ENCODE peak calls at places on chromosomes 5 and 9, in eight cellular contexts. O is heart right ventricle; V is HCT116; R is GM12878; Y is naive thymus-derived CD4-positive, alpha-beta T cell; W is mesendoderm; J is breast epithelium; C is NT2/D1. X is an unnamed sample. For H3K27me3, the result is how much of the 10 kb centered on the place peaks cover.

GRCh38 chr9:127910613-127911205 is 6.1 kb downstream of the ST6GALNAC4 start:
- DNase-seq in O (no peak), V (no peak), R (no peak), Y (no peak), W (peak), J (no peak), C (no peak), X (no peak)

GRCh38 chr5:158751961-158752655 is 347.6 kb downstream of the EBF1 start:
- DNase-seq in O (no peak), V (no peak), R (peak), Y (no peak), W (no peak), J (no peak), C (no peak), X (no peak)

GRCh38 chr5:77893225-77893860 is 117.2 kb upstream of the TBCA start:
- DNase-seq in O (no peak), V (peak), R (no peak), Y (no peak), W (peak), J (no peak), C (no peak), X (no peak)

GRCh38 chr9:136972743-136973142 is 4.6 kb upstream of the PTGDS start:
- DNase-seq in O (peak), V (no peak), R (no peak), Y (no peak), W (no peak), J (no peak), C (no peak), X (no peak)

GRCh38 chr5:169706758-169707450 is 69.8 kb downstream of the DOCK2 start:
- DNase-seq in O (no peak), V (no peak), R (no peak), Y (no peak), W (peak), J (no peak), C (no peak), X (no peak)

GRCh38 chr9:87445646-87446045 is 52.0 kb upstream of the DAPK1 start:
- DNase-seq in O (no peak), V (peak), R (peak), Y (peak), W (peak), J (no peak), C (peak), X (peak)

GRCh38 chr5:148788636-148789035 is 37.8 kb upstream of the ADRB2 start:
- DNase-seq in O (no peak), V (no peak), R (no peak), Y (no peak), W (peak), J (no peak), C (no peak), X (no peak)

GRCh38 chr9:127935765-127936221 is 1.9 kb downstream of the DPM2 start:
- DNase-seq in O (peak), V (no peak), R (no peak), Y (no peak), W (no peak), J (no peak), C (no peak), X (no peak)

GRCh38 chr5:95241635-95242034 is 43.3 kb downstream of the MCTP1 start:
- DNase-seq in O (no peak), V (no peak), R (peak), Y (no peak), W (no peak), J (no peak), C (no peak), X (no peak)

GRCh38 chr5:159135896-159136531 is 36.3 kb upstream of the EBF1 start:
- DNase-seq in O (no peak), V (no peak), R (no peak), Y (no peak), W (peak), J (no peak), C (no peak), X (no peak)

GRCh38 chr5:37722236-37723146 is 117.3 kb downstream of the GDNF start:
- DNase-seq in O (no peak), V (peak), R (peak), Y (no peak), W (peak), J (no peak), C (no peak), X (no peak)

GRCh38 chr9:70601000-70601929 is 186.8 kb upstream of the KLF9 start:
- DNase-seq in O (peak), V (no peak), R (no peak), Y (no peak), W (no peak), J (peak), C (no peak), X (peak)

GRCh38 chr5:936149-937144 is 43.8 kb downstream of the TRIP13 start:
- DNase-seq in O (no peak), V (no peak), R (no peak), Y (no peak), W (no peak), J (no peak), C (no peak), X (peak)

GRCh38 chr9:136582977-136583735 is 37.3 kb upstream of the NOTCH1 start:
- DNase-seq in O (peak), V (no peak), R (no peak), Y (no peak), W (no peak), J (no peak), C (no peak), X (no peak)

GRCh38 chr9:68763104-68763503 is 58.1 kb downstream of the PIP5K1B start:
- DNase-seq in O (no peak), V (no peak), R (no peak), Y (no peak), W (no peak), J (no peak), C (no peak), X (no peak)

GRCh38 chr9:137724114-137724445 is 105.3 kb downstream of the EHMT1 start:
- DNase-seq in O (no peak), V (no peak), R (no peak), Y (no peak), W (peak), J (no peak), C (peak), X (no peak)

GRCh38 chr5:34886718-34887117 is 28.6 kb downstream of the RAD1 start:
- DNase-seq in O (no peak), V (no peak), R (no peak), Y (no peak), W (no peak), J (no peak), C (no peak), X (no peak)

GRCh38 chr9:116817762-116818161 is 130.7 kb downstream of the TRIM32 start:
- DNase-seq in O (no peak), V (no peak), R (no peak), Y (no peak), W (no peak), J (no peak), C (no peak), X (no peak)

GRCh38 chr9:136011703-136012496 is 50.7 kb upstream of the UBAC1 start:
- DNase-seq in O (peak), V (no peak), R (no peak), Y (no peak), W (no peak), J (no peak), C (no peak), X (peak)

GRCh38 chr5:149358294-149358651 is 427 bp downstream of the PCYOX1L start:
- DNase-seq in O (peak), V (no peak), R (no peak), Y (no peak), W (no peak), J (no peak), C (no peak), X (peak)

GRCh38 chr5:156971415-156971814 is 8.4 kb upstream of the TIMD4 start:
- DNase-seq in O (no peak), V (no peak), R (no peak), Y (no peak), W (no peak), J (no peak), C (no peak), X (no peak)

GRCh38 chr5:72846483-72846882 is 30.0 kb downstream of the TNPO1 start:
- DNase-seq in O (no peak), V (no peak), R (no peak), Y (no peak), W (no peak), J (no peak), C (no peak), X (no peak)

GRCh38 chr9:91954841-91955471 is 4.9 kb upstream of the ROR2 start:
- DNase-seq in O (no peak), V (peak), R (no peak), Y (no peak), W (peak), J (no peak), C (no peak), X (peak)

GRCh38 chr9:14303526-14303925 is 10.4 kb downstream of the NFIB start:
- DNase-seq in O (no peak), V (no peak), R (no peak), Y (no peak), W (no peak), J (no peak), C (no peak), X (no peak)

GRCh38 chr9:95030920-95031662 is 286.4 kb downstream of the FANCC start:
- DNase-seq in O (no peak), V (no peak), R (no peak), Y (no peak), W (no peak), J (no peak), C (no peak), X (no peak)

GRCh38 chr9:108859459-108860114 is 2.5 kb upstream of the ACTL7A start:
- DNase-seq in O (no peak), V (no peak), R (peak), Y (no peak), W (no peak), J (no peak), C (no peak), X (no peak)

GRCh38 chr5:109038209-109038840 is 290.6 kb downstream of the FER start:
- DNase-seq in O (no peak), V (no peak), R (no peak), Y (no peak), W (no peak), J (no peak), C (no peak), X (no peak)

GRCh38 chr5:73126381-73126780 is 6.0 kb downstream of the TMEM171 start:
- DNase-seq in O (no peak), V (no peak), R (no peak), Y (no peak), W (no peak), J (no peak), C (no peak), X (peak)

GRCh38 chr5:171323806-171324632 is 15.0 kb downstream of the TLX3 start:
- DNase-seq in O (no peak), V (no peak), R (no peak), Y (no peak), W (no peak), J (no peak), C (no peak), X (peak)
- H3K27me3 ChIP-seq in O (half or more), V (under half), R (under half), Y (under half), W (under half), J (under half), C (under half), X (under half)

DNA sequence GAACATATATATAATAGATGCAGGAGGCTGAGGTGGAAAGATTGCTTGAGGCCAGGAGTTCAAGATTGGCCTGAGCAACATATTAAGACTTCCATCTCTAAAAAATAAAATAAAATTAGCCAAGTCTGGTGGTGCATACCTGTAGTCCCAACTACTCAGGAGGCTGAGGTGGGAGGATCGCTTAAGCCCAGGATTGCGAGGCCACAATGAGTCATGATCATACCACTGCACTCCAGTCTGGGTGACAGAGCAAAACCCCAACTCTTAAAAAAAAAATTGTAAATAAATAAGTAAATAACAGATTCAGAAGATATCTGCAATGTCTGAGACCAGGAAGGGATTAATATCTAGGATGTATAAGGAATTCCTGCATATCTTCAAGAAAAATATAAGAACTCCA is 19.4 kb downstream of the B4GALT1 start:
- DNase-seq in O (no peak), V (no peak), R (no peak), Y (no peak), W (no peak), J (no peak), C (no peak), X (no peak)
- H3K4me3 ChIP-seq in O (no peak), V (no peak), R (no peak), Y (no peak), W (no peak), J (no peak), C (no peak), X (no peak)

GRCh38 chr5:93593476-93594060 is 10.5 kb downstream of the NR2F1 start:
- DNase-seq in O (no peak), V (no peak), R (no peak), Y (no peak), W (no peak), J (no peak), C (no peak), X (no peak)
- H3K27me3 ChIP-seq in O (half or more), V (under half), R (under half), Y (half or more), W (half or more), J (under half), C (half or more), X (under half)

GRCh38 chr9:35558185-35558584 is 46.9 kb upstream of the TESK1 start:
- DNase-seq in O (no peak), V (no peak), R (no peak), Y (no peak), W (no peak), J (no peak), C (no peak), X (no peak)

GRCh38 chr9:35559792-35560530 is 45.1 kb upstream of the TESK1 start:
- DNase-seq in O (no peak), V (no peak), R (no peak), Y (no peak), W (no peak), J (no peak), C (no peak), X (no peak)

GRCh38 chr9:35561468-35562261 is 43.4 kb upstream of the TESK1 start:
- DNase-seq in O (no peak), V (no peak), R (no peak), Y (no peak), W (no peak), J (no peak), C (no peak), X (no peak)

GRCh38 chr9:35562895-35563746 is 41.9 kb upstream of the TESK1 start:
- DNase-seq in O (no peak), V (no peak), R (no peak), Y (no peak), W (no peak), J (no peak), C (no peak), X (no peak)

DNA sequence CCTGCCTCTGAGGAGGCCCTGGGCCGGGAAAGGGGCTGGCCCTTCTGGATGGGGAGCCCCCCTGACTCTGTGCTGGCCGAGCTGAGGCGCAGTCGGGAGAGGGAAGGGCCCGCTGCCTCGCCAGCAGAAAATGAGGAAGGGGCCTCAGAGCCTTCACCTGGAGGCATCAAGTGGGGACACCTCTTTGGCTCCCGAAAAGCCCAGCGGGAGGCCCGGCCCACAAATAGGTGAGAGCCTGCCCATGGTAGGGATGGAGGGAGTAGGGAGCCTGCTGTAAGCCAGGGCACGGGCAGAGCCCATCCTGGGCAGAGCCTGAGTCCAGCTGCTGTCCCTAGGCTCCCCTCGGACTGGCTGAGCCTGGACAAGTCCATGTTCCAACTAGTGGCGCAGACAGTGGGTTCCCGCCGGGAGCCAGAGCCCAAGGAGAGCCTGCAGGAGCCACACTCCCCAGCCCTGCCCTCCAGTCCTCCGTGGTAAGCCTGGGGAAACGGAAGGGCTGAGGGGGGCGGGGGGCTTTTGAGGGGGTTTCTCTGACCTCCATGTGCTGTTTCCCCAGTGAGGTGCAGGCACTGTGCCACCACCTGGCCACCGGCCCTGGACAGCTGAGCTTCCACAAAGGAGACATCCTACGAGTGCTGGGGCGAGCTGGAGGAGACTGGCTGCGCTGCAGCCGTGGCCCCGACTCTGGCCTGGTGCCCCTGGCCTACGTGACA is 44.3 kb upstream of the TESK1 start:
- DNase-seq in O (no peak), V (no peak), R (no peak), Y (no peak), W (no peak), J (no peak), C (no peak), X (no peak)
- H3K4me3 ChIP-seq in O (no peak), V (no peak), R (no peak), Y (no peak), W (no peak), J (no peak), C (no peak), X (no peak)

DNA sequence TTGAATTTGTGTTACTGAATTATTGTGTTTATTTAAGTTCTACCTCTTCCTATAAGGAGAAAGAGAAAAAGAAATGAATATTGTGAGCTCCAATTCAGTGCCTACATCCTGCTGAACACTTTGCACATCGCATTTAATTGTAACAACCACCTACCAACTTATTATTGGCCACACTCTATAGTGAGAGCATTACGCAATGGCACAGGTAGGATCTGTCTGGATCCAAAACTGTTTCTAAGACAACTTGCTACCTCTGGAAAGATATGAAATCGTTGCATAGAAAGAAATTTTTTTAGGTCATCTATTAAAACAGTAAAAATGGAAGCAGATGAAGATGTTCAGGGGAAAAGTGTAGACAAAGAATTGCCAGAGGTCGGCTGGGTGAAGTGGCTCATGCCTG is 227.2 kb upstream of the SNX2 start:
- DNase-seq in O (no peak), V (no peak), R (no peak), Y (no peak), W (no peak), J (no peak), C (no peak), X (no peak)
- H3K27me3 ChIP-seq in O (under half), V (under half), R (under half), Y (under half), W (under half), J (under half), C (under half), X (under half)

DNA sequence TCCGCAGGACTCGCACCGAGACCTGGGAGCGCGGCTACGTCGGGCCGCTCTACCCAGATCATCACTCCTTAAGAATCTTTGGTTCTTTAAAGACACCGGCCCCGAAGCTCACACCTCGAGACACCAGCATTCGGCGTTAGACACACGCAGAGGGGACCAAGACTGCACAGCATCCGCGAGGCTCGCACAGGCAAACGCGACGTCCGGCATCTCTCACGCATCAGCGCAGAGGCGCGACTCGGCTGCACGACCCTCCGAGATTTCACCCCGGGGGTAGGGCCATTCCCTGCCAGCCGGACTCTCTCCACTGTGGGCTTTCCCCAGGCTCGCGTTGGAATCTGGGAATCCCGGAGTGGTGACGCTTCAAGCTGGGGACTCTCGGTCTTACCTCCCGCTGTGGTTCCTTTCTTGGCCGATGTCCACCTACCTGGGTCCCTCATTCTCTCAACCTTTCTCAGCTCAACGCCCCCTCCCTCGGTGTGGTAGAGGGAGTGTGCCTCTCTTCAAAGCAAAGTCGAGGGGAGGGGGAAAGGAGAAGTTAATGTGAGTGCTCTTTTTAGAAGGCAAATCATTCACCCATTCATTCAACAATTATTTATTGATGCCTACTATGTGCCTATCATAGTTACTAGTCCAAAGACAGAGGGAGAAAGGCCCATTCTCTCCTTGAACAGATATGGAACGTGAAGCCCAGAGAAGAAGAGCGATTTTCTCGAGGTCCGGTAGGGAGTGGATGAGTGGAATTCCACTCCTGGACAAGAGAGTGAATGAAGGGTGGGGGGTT is 1.3 kb upstream of the HAND1 start:
- DNase-seq in O (no peak), V (no peak), R (no peak), Y (no peak), W (peak), J (no peak), C (no peak), X (no peak)
- H3K4me3 ChIP-seq in O (peak), V (no peak), R (no peak), Y (no peak), W (peak), J (peak), C (peak), X (no peak)

X was measured in right lobe of liver.